ENCODE peak calls at places on chromosome 3, in six cellular contexts. T, C, B, Y, F and I are unnamed samples. For H3K4me1, the result is how much of the 10 kb centered on the place peaks cover.

GRCh38 chr3:53150247-53151085 is 10.5 kb upstream of the PRKCD start:
- DNase-seq in T (no peak), C (no peak), B (peak), Y (no peak), F (no peak), I (peak)

GRCh38 chr3:16503191-16503776 is 10.2 kb downstream of the RFTN1 start:
- DNase-seq in T (no peak), C (no peak), B (no peak), Y (no peak), F (no peak), I (no peak)

GRCh38 chr3:141000027-141000663 is 51.0 kb upstream of the SPSB4 start:
- DNase-seq in T (peak), C (peak), B (peak), Y (peak), F (peak), I (peak)

GRCh38 chr3:183309276-183309675 is 56.2 kb downstream of the B3GNT5 start:
- DNase-seq in T (no peak), C (no peak), B (no peak), Y (no peak), F (peak), I (no peak)

GRCh38 chr3:159418571-159419526 is 569.8 kb upstream of the IL12A start:
- DNase-seq in T (peak), C (no peak), B (peak), Y (no peak), F (no peak), I (no peak)

GRCh38 chr3:29453278-29453961 is 172.5 kb downstream of the RBMS3 start:
- DNase-seq in T (peak), C (no peak), B (no peak), Y (peak), F (peak), I (peak)

GRCh38 chr3:82633319-82633718 is 871.9 kb upstream of the GBE1 start:
- DNase-seq in T (no peak), C (peak), B (no peak), Y (no peak), F (no peak), I (no peak)

GRCh38 chr3:13584901-13585300 is 36.0 kb downstream of the FBLN2 start:
- DNase-seq in T (no peak), C (no peak), B (no peak), Y (no peak), F (peak), I (no peak)

DNA sequence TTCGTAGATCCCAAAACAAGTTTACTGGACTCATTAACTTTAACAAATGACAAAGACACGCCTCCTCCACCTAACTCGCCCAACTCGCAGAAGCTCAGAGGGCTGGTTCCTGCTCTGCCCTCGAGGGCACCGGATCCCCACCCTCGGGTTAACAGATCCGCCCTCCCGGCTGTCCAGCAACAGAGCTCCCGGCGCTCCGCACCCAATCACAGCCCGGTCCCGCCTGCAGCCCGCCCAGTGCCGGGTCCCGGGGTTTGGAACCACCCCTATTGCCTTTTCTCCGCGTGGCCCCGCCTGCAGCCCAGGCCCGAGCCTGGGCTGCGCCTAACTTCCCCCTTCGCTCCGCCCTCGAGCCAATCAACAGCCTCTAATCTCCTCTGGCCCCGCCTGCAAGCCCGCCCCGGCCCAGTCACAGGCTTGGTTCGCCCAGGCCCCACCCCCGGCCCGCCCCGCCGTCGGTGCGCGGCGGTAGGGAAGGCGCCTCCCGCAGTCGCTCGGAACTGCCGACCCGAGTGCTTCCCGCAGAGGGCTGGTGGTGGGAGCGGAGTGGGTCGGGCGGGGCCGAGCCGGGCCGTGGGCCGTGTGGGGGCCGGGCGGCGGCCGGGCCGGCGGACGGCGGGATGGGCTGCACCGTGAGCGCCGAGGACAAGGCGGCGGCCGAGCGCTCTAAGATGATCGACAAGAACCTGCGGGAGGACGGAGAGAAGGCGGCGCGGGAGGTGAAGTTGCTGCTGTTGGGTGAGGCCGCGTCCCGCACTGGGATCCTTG is at the start of gene GNAI2:
- DNase-seq in T (peak), C (peak), B (peak), Y (peak), F (peak), I (peak)
- H3K4me1 ChIP-seq in T (under half), C (under half), B (under half), Y (under half), F (under half), I (under half)

GRCh38 chr3:8887435-8888295 is 75.6 kb downstream of the RAD18 start:
- DNase-seq in T (no peak), C (no peak), B (no peak), Y (no peak), F (no peak), I (no peak)
- H3K4me1 ChIP-seq in T (under half), C (under half), B (under half), Y (under half), F (under half), I (under half)

DNA sequence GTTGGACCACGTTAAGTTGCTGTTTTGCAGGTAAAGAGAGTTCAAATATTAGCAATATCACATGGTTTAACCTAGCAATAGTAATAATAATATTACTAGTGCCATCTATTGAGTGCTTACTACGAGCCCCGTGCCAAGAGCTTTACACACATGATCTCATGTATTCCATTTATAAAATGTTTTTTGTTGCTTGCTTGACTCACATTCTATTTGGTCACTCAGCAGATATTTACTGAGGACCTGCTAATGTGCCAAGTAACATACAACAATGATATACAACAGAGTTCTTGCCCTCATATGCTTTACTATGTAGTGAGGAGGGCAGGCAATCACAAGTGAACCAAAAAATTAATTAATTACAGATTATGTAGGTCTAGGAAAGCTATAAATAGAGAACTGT is 36.7 kb downstream of the CTDSPL start:
- DNase-seq in T (no peak), C (no peak), B (no peak), Y (no peak), F (no peak), I (no peak)
- H3K4me1 ChIP-seq in T (under half), C (under half), B (under half), Y (under half), F (under half), I (under half)

GRCh38 chr3:38264307-38264706 is 1.3 kb upstream of the SLC22A13 start:
- DNase-seq in T (no peak), C (no peak), B (no peak), Y (no peak), F (no peak), I (no peak)
- H3K4me1 ChIP-seq in T (under half), C (under half), B (under half), Y (under half), F (under half), I (under half)